ENCODE peak calls at places on chromosomes 3 and 15, in five cellular contexts. W is right lobe of liver, N is astrocyte, R is upper lobe of right lung, M is OCI-LY7. B is an unnamed sample.

GRCh38 chr15:96409231-96410138 is 79.0 kb downstream of the NR2F2 start:
- DNase-seq in M (no peak), W (no peak), N (peak; percentile 1), R (no peak), B (no peak)

GRCh38 chr15:101240364-101240763 is 11.5 kb downstream of the CHSY1 start:
- DNase-seq in W (no peak), N (peak; percentile 83), M (no peak), R (no peak), B (no peak)

GRCh38 chr3:46934067-46934466 is 42.5 kb downstream of the CCDC12 start:
- DNase-seq in M (no peak), W (no peak), R (no peak), N (no peak), B (no peak)

GRCh38 chr15:75720787-75721461 is 8.3 kb upstream of the CSPG4 start:
- DNase-seq in R (peak; percentile 80), W (peak; percentile 71), M (peak; percentile 52), N (peak; percentile 43), B (no peak)

GRCh38 chr15:40282144-40282869 is 557 bp downstream of the ANKRD63 start:
- DNase-seq in R (peak; percentile 77), W (peak; percentile 75), M (no peak), N (no peak), B (peak; percentile 52)

GRCh38 chr3:194272221-194272620 is 78.9 kb downstream of the CPN2 start:
- DNase-seq in R (peak; percentile 50), N (no peak), M (no peak), W (no peak), B (no peak)

GRCh38 chr3:107993771-107994170 is 97.1 kb downstream of the CD47 start:
- DNase-seq in R (no peak), N (peak; percentile 74), M (no peak), W (no peak), B (no peak)

GRCh38 chr3:170441412-170441811 is 22.7 kb downstream of the CLDN11 start:
- DNase-seq in N (no peak), R (no peak), W (no peak), M (no peak), B (no peak)

GRCh38 chr3:53739926-53740325 is 106.3 kb downstream of the CHDH start:
- DNase-seq in M (no peak), R (no peak), W (no peak), N (no peak), B (no peak)

GRCh38 chr3:72185549-72186484 is 400.9 kb upstream of the PROK2 start:
- DNase-seq in N (peak; percentile 88), R (no peak), M (peak; percentile 63), W (no peak), B (no peak)

GRCh38 chr15:66293419-66294156 is at the start of gene DIS3L:
- DNase-seq in R (peak; percentile 85), N (peak; percentile 22), M (peak; percentile 87), W (peak; percentile 68), B (peak; percentile 78)

GRCh38 chr15:97791824-97792792 is 168.4 kb upstream of the ARRDC4 start:
- DNase-seq in R (no peak), M (no peak), N (no peak), W (no peak), B (no peak)

GRCh38 chr3:57803647-57804081 is 47.6 kb downstream of the SLMAP start:
- DNase-seq in M (no peak), N (peak; percentile 92), W (no peak), R (no peak), B (peak; percentile 15)

GRCh38 chr3:47365213-47366153 is 15.3 kb upstream of the PTPN23 start:
- DNase-seq in N (peak; percentile 71), M (no peak), W (no peak), R (no peak), B (no peak)

GRCh38 chr3:126033051-126033745 is 50.7 kb downstream of the SLC41A3 start:
- DNase-seq in M (no peak), W (no peak), R (no peak), N (no peak), B (no peak)

GRCh38 chr15:80777137-80777536 is 2.0 kb upstream of the CEMIP start:
- DNase-seq in W (no peak), M (no peak), R (no peak), N (peak; percentile 76), B (no peak)

GRCh38 chr3:69649713-69650419 is 89.4 kb upstream of the MITF start:
- DNase-seq in N (peak; percentile 60), W (no peak), M (no peak), R (no peak), B (no peak)

GRCh38 chr15:70081612-70082011 is 16.1 kb downstream of the TLE3 start:
- DNase-seq in W (no peak), R (no peak), N (no peak), M (no peak), B (no peak)

GRCh38 chr3:28575100-28575747 is 226.6 kb upstream of the AZI2 start:
- DNase-seq in N (peak; percentile 8), W (peak; percentile 31), M (no peak), R (peak; percentile 65), B (no peak)

GRCh38 chr3:134237454-134238145 is 13.1 kb downstream of the RYK start:
- DNase-seq in M (no peak), N (no peak), R (no peak), W (no peak), B (no peak)

GRCh38 chr3:42375121-42375520 is 35.3 kb downstream of the LYZL4 start:
- DNase-seq in N (no peak), M (no peak), R (no peak), W (no peak), B (no peak)

GRCh38 chr15:67240235-67241131 is 14.0 kb downstream of the AAGAB start:
- DNase-seq in W (peak; percentile 24), R (no peak), N (no peak), M (peak; percentile 46), B (peak; percentile 30)

GRCh38 chr15:89356634-89357298 is 22.1 kb upstream of the POLG start:
- DNase-seq in W (no peak), M (peak; percentile 25), R (no peak), N (no peak), B (no peak)

GRCh38 chr15:40762919-40763800 is 708 bp upstream of the GCHFR start:
- DNase-seq in W (peak; percentile 91), M (no peak), N (peak; percentile 35), R (peak; percentile 90), B (peak; percentile 54)

GRCh38 chr15:42267286-42267685 is 5.7 kb upstream of the GANC start:
- DNase-seq in M (no peak), N (no peak), W (no peak), R (no peak), B (no peak)

GRCh38 chr15:71409541-71409940 is 294.3 kb downstream of the THSD4 start:
- DNase-seq in W (no peak), N (no peak), R (no peak), M (no peak), B (no peak)

GRCh38 chr15:90300988-90301715 is 35.7 kb downstream of the NGRN start:
- DNase-seq in N (no peak), W (peak; percentile 53), R (peak; percentile 81), M (peak; percentile 71), B (peak; percentile 43)

GRCh38 chr15:70098461-70099166 is 897 bp upstream of the TLE3 start:
- DNase-seq in W (peak; percentile 70), M (peak; percentile 42), R (peak; percentile 84), N (no peak), B (no peak)

GRCh38 chr3:184078851-184079250 is 18.0 kb upstream of the HTR3E start:
- DNase-seq in W (no peak), R (no peak), N (peak; percentile 26), M (no peak), B (no peak)

GRCh38 chr3:69893274-69893673 is 106.3 kb upstream of the SAMMSON start:
- DNase-seq in R (no peak), W (no peak), N (no peak), M (no peak), B (no peak)

GRCh38 chr15:68389936-68390790 is 41.8 kb downstream of the ITGA11 start:
- DNase-seq in R (peak; percentile 36), W (peak; percentile 34), N (peak; percentile 87), M (no peak), B (no peak)

GRCh38 chr3:160812304-160812703 is 56.3 kb downstream of the PPM1L start:
- DNase-seq in R (no peak), M (no peak), N (no peak), W (no peak), B (no peak)

GRCh38 chr3:128301186-128302023 is 148.1 kb downstream of the EEFSEC start:
- DNase-seq in W (no peak), R (no peak), M (no peak), N (no peak), B (no peak)

GRCh38 chr15:62469874-62470688 is 305.0 kb upstream of the C2CD4B start:
- DNase-seq in N (peak; percentile 98), M (no peak), R (no peak), W (no peak), B (no peak)

GRCh38 chr3:73653877-73654276 is 29.1 kb upstream of the PDZRN3 start:
- DNase-seq in M (no peak), N (peak; percentile 20), R (no peak), W (no peak), B (no peak)

GRCh38 chr3:13294442-13295351 is 125.4 kb downstream of the NUP210 start:
- DNase-seq in N (no peak), R (peak; percentile 42), M (peak; percentile 22), W (no peak), B (no peak)

GRCh38 chr3:128316456-128316855 is 150.2 kb downstream of the DNAJB8 start:
- DNase-seq in M (no peak), R (peak; percentile 55), N (no peak), W (no peak), B (peak; percentile 79)

GRCh38 chr3:101212740-101213139 is 107.6 kb downstream of the IMPG2 start:
- DNase-seq in N (no peak), R (no peak), M (no peak), W (no peak), B (no peak)
- H3K4me1 ChIP-seq in N (no peaks in the 10 kb centered on the region), R (no peaks in the 10 kb centered on the region), M (no peaks in the 10 kb centered on the region), W (no peaks in the 10 kb centered on the region), B (no peaks in the 10 kb centered on the region)

GRCh38 chr3:64422192-64422591 is 196.9 kb upstream of the PRICKLE2 start:
- DNase-seq in N (no peak), M (no peak), R (no peak), W (no peak), B (no peak)
- H3K27ac ChIP-seq in N (no peak overlapping the region), M (no peak overlapping the region), R (no peak overlapping the region), W (no peak overlapping the region), B (no peak overlapping the region)

GRCh38 chr3:114973576-114973975 is 173.5 kb downstream of the ZBTB20 start:
- DNase-seq in N (no peak), M (no peak), W (no peak), R (no peak), B (no peak)

GRCh38 chr3:114974387-114974786 is 172.7 kb downstream of the ZBTB20 start:
- DNase-seq in M (no peak), W (no peak), R (no peak), N (no peak), B (no peak)
- H3K36me3 ChIP-seq in M (no peaks in the 10 kb centered on the region), W (no peaks in the 10 kb centered on the region), R (peaks cover 6% of the 10 kb centered on the region), N (no peaks in the 10 kb centered on the region), B (no peaks in the 10 kb centered on the region)

GRCh38 chr3:25655659-25656058 is 9.0 kb downstream of the TOP2B start:
- DNase-seq in M (no peak), N (no peak), W (no peak), R (no peak), B (no peak)

GRCh38 chr3:25653322-25653721 is 11.4 kb downstream of the TOP2B start:
- DNase-seq in M (no peak), N (no peak), W (no peak), R (no peak), B (no peak)

GRCh38 chr3:25657293-25657692 is 7.4 kb downstream of the TOP2B start:
- DNase-seq in R (no peak), M (no peak), W (no peak), N (no peak), B (no peak)

GRCh38 chr3:25652921-25653320 is 11.8 kb downstream of the TOP2B start:
- DNase-seq in N (peak; percentile 29), M (no peak), R (no peak), W (no peak), B (no peak)

GRCh38 chr3:25654576-25654975 is 10.1 kb downstream of the TOP2B start:
- DNase-seq in M (no peak), R (no peak), W (no peak), N (no peak), B (no peak)
- H3K4me1 ChIP-seq in M (peaks cover 23% of the 10 kb centered on the region), R (peaks cover 28% of the 10 kb centered on the region), W (no peaks in the 10 kb centered on the region), N (no peaks in the 10 kb centered on the region), B (peaks cover 69% of the 10 kb centered on the region)

B was measured in CD4-positive, alpha-beta memory T cell.